ENCODE peak calls at places on chromosomes 13 and 19, in nine cellular contexts. M is Panc1, V is dorsolateral prefrontal cortex, D is body of pancreas, I is PC-9, N is ascending aorta, F is epithelial cell of esophagus, Y is stomach, J is ovary. A is an unnamed sample.

GRCh38 chr19:43432866-43433673 is 18.4 kb downstream of the TEX101 start:
- DNase-seq in D (peak), V (no peak), N (peak), J (no peak), F (peak), Y (peak), M (no peak), I (peak), A (peak)

GRCh38 chr19:45169602-45170001 is 8.4 kb downstream of the TRAPPC6A start:
- DNase-seq in F (no peak), N (no peak), M (no peak), J (no peak), I (no peak), Y (no peak), D (no peak), V (no peak), A (no peak)

GRCh38 chr13:33070713-33071112 is 54.5 kb downstream of the KL start:
- DNase-seq in I (no peak), M (no peak), N (no peak), Y (no peak), J (no peak), V (no peak), F (peak), D (no peak), A (no peak)

GRCh38 chr13:62088155-62088554 is 672.5 kb upstream of the PCDH20 start:
- DNase-seq in D (no peak), N (no peak), I (no peak), Y (no peak), V (no peak), M (no peak), J (no peak), F (no peak), A (no peak)

GRCh38 chr19:16084067-16084685 is 7.9 kb downstream of the TPM4 start:
- DNase-seq in J (no peak), V (no peak), N (no peak), Y (no peak), I (no peak), D (no peak), M (no peak), F (no peak), A (no peak)

GRCh38 chr19:48868196-48868886 is at the start of gene PLEKHA4:
- DNase-seq in J (peak), D (peak), M (no peak), F (no peak), Y (peak), I (no peak), N (peak), V (no peak), A (peak)

GRCh38 chr19:49438261-49438660 is 3.1 kb downstream of the SLC17A7 start:
- DNase-seq in V (no peak), N (no peak), Y (no peak), J (no peak), M (no peak), I (no peak), F (no peak), D (no peak), A (no peak)

GRCh38 chr13:111622051-111622531 is 301.6 kb downstream of the TEX29 start:
- DNase-seq in J (no peak), D (no peak), Y (peak), F (no peak), I (no peak), M (no peak), V (no peak), N (peak), A (no peak)

GRCh38 chr19:35557539-35558399 is 5.7 kb downstream of the ATP4A start:
- DNase-seq in Y (peak), V (no peak), N (no peak), F (peak), I (no peak), D (peak), M (no peak), J (peak), A (peak)

GRCh38 chr19:11482384-11483050 is 1.7 kb upstream of the ELAVL3 start:
- DNase-seq in J (peak), F (peak), M (no peak), D (peak), I (peak), Y (peak), V (peak), N (peak), A (peak)

GRCh38 chr19:50333737-50334617 is 4.8 kb upstream of the KCNC3 start:
- DNase-seq in D (peak), J (peak), F (peak), I (no peak), V (peak), Y (peak), M (no peak), N (peak), A (no peak)

GRCh38 chr19:50317115-50317514 is 12.1 kb downstream of the KCNC3 start:
- DNase-seq in M (no peak), N (no peak), I (no peak), V (no peak), Y (no peak), J (no peak), D (no peak), F (no peak), A (no peak)

GRCh38 chr19:42412223-42412622 is 15.0 kb downstream of the LIPE start:
- DNase-seq in Y (no peak), N (no peak), D (no peak), F (no peak), I (peak), M (no peak), J (no peak), V (peak), A (no peak)

GRCh38 chr13:36029171-36029570 is 102.0 kb downstream of the DCLK1 start:
- DNase-seq in J (no peak), D (no peak), N (no peak), I (no peak), Y (no peak), M (no peak), V (no peak), F (peak), A (no peak)

GRCh38 chr13:99496322-99497142 is 4.7 kb upstream of the TM9SF2 start:
- DNase-seq in D (peak), Y (peak), F (no peak), I (peak), V (no peak), J (peak), M (peak), N (peak), A (peak)

GRCh38 chr19:3178377-3178972 is at the start of gene S1PR4:
- DNase-seq in V (no peak), I (no peak), M (no peak), D (no peak), F (no peak), N (no peak), J (no peak), Y (no peak), A (no peak)

GRCh38 chr19:49196527-49197240 is 39.1 kb downstream of the TRPM4 start:
- DNase-seq in I (no peak), D (no peak), Y (no peak), M (no peak), J (peak), F (no peak), N (no peak), V (peak), A (no peak)

GRCh38 chr19:44741841-44742352 is 6.6 kb upstream of the BCL3 start:
- DNase-seq in V (peak), I (peak), D (peak), J (peak), Y (peak), N (peak), M (peak), F (peak), A (peak)

GRCh38 chr19:3065675-3066357 is 3.5 kb upstream of the TLE5 start:
- DNase-seq in M (no peak), Y (peak), I (no peak), F (no peak), J (no peak), D (peak), V (no peak), N (no peak), A (no peak)

GRCh38 chr19:4889034-4889825 is 13.5 kb downstream of the ARRDC5 start:
- DNase-seq in F (peak), N (no peak), I (peak), Y (no peak), D (no peak), J (no peak), V (no peak), M (no peak), A (peak)

GRCh38 chr19:45256836-45257235 is 5.8 kb downstream of the MARK4 start:
- DNase-seq in M (no peak), N (no peak), Y (no peak), V (no peak), J (no peak), D (no peak), I (no peak), F (no peak), A (no peak)

GRCh38 chr13:111281751-111282311 is 38.6 kb upstream of the TEX29 start:
- DNase-seq in J (no peak), I (no peak), V (no peak), N (peak), F (no peak), D (no peak), Y (no peak), M (no peak), A (peak)

GRCh38 chr13:59531571-59532091 is 632.1 kb downstream of the DIAPH3 start:
- DNase-seq in D (peak), N (peak), M (no peak), I (no peak), Y (peak), J (peak), F (peak), V (peak), A (peak)

GRCh38 chr13:43911871-43912270 is 32.2 kb downstream of the LACC1 start:
- DNase-seq in V (no peak), Y (no peak), J (no peak), N (no peak), F (no peak), D (no peak), M (no peak), I (no peak), A (no peak)

GRCh38 chr13:30872195-30872594 is 33.9 kb upstream of the MEDAG start:
- DNase-seq in J (no peak), V (no peak), D (no peak), F (no peak), N (no peak), Y (no peak), M (no peak), I (no peak), A (no peak)

GRCh38 chr13:41708648-41709175 is 251.4 kb downstream of the RGCC start:
- DNase-seq in N (no peak), Y (no peak), D (peak), V (no peak), M (no peak), J (no peak), I (no peak), F (peak), A (no peak)

GRCh38 chr13:91078093-91078679 is 269.3 kb upstream of the MIR17HG start:
- DNase-seq in J (no peak), I (no peak), F (peak), Y (no peak), N (no peak), M (no peak), D (no peak), V (no peak), A (no peak)

GRCh38 chr19:14002571-14003278 is 3.4 kb downstream of the RFX1 start:
- DNase-seq in I (no peak), V (no peak), N (no peak), J (no peak), F (no peak), D (no peak), Y (no peak), M (no peak), A (no peak)

GRCh38 chr13:45749026-45749759 is 47.1 kb downstream of the CBY2 start:
- DNase-seq in M (no peak), V (no peak), Y (no peak), I (no peak), N (no peak), J (no peak), F (no peak), D (no peak), A (peak)

GRCh38 chr13:108328848-108329247 is 59.3 kb downstream of the TNFSF13B start:
- DNase-seq in M (no peak), D (no peak), Y (no peak), J (no peak), N (no peak), I (no peak), V (no peak), F (no peak), A (no peak)

GRCh38 chr13:87123987-87124784 is 547.0 kb upstream of the SLITRK5 start:
- DNase-seq in V (no peak), D (no peak), F (peak), I (peak), M (peak), N (no peak), J (no peak), Y (no peak), A (peak)

GRCh38 chr13:93309886-93310520 is 83.4 kb downstream of the GPC6 start:
- DNase-seq in Y (no peak), I (no peak), V (no peak), M (no peak), J (no peak), D (no peak), F (peak), N (no peak), A (peak)

DNA sequence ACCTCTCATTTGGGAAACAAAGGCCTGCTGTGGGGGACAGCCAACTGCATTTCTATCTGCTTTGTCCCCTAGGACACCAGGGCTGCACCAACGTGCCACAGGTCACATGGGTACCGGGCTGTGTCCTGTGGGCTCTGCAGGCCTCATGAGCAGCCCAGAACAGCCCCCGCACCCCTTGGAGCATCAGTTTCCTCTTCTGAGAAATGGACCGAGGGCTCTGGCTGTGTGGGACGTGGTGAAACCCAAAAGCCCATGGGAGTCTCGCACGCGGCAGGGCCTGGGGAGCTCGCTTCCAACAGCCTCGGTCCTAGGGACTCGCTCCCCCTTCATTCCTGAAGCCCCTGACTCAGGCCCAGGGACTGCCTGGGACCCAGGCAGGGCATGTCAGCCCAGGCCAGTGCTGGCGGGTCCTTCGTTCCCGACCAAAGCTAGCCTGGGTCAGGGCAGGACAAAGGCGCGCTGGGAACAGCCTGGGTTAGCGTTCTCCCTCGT is 4.7 kb downstream of the TCF3 start:
- DNase-seq in N (no peak), Y (no peak), M (no peak), V (no peak), J (no peak), F (no peak), D (no peak), I (no peak), A (no peak)
- H3K4me3 ChIP-seq in N (no peak), Y (no peak), M (no peak), V (no peak), J (no peak), F (no peak), D (no peak), I (no peak), A (no peak)

DNA sequence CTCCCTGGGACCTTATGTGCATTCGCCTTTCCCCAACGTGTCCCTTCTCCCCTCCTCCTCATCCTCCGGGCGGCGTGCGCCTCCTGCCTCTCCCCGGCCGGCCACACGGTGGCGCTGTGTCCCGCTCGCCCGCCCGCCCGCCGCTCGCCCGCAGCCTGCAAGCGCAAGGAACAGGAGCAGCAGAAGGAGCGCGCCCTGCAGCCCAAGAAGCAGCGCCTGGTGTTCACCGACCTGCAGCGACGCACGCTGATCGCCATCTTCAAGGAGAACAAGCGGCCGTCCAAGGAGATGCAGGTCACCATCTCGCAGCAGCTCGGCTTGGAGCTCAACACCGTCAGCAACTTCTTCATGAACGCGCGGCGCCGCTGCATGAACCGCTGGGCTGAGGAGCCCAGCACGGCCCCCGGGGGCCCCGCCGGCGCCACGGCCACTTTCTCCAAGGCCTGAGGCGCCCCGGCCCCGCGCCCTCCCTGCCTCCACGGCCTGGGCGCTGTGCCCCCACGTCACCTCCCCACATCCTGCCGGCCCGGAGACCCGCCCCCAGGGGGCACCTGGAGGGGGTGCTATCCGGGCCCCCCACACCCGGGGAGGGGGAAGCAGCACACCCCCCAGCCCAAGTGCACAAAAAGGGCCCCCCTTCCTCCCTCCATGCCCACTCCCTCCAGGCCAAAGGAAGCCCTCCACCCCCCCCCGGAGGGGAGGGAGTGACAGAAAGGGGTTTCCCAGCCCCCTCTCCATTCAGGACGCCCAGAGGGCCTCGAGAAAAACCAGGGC is 21.9 kb downstream of the ONECUT3 start:
- DNase-seq in M (no peak), D (no peak), N (no peak), J (no peak), Y (no peak), F (no peak), V (no peak), I (no peak), A (peak)
- TF ChIP-seq CTCF in M (peak), D (peak), N (peak), J (no peak), Y (no peak), F (peak), V (peak), I (peak), A (peak)

GRCh38 chr19:53161123-53161522 is 2.3 kb upstream of the ZNF347 start:
- DNase-seq in J (no peak), I (no peak), Y (no peak), D (no peak), V (no peak), F (no peak), M (no peak), N (no peak), A (no peak)

GRCh38 chr19:53160350-53160749 is 1.5 kb upstream of the ZNF347 start:
- DNase-seq in M (no peak), F (no peak), N (no peak), D (no peak), J (no peak), Y (no peak), V (no peak), I (no peak), A (no peak)

DNA sequence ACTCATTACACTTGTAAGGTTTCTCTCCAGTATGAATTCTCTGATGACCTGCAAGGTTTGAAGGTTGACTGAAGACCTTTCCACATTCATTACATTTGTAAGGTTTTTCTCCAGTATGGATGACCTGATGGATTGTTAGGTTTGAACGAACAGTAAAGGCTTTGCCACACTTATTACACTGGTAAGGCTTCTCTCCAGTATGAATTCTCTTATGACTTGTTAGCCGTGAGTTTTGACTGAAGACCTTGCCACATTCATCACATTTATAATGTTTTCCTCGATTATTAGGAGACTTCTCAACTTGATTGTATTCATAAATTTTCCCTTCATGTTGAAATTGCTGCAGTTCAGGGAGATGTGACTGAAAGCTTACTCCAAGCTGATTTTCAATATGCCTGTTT is 6.8 kb upstream of the ZNF347 start:
- DNase-seq in D (no peak), I (no peak), N (no peak), F (no peak), J (no peak), Y (no peak), V (no peak), M (no peak), A (no peak)
- H3K4me3 ChIP-seq in D (no peak), I (no peak), N (no peak), F (no peak), J (no peak), Y (no peak), V (no peak), M (no peak), A (no peak)

DNA sequence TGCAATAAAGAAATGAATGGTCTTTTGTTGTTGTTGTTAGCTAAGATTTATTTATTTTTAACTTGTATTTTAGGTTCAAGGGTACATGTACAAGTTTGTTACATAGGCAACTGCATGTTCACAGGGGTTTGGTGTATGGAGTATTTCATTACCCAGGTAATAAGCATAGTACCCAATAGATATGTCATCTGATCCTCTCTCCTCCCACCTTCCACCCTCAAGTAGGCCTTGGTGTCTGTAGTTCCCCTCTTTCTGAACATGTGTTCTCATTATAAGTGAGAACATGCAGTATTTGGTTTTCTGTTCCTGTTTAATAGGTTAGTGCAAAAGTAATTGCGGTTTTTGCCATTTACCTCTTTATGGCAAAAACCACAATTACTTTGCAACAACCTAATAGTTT is 554.1 kb downstream of the TBC1D4 start:
- DNase-seq in F (no peak), N (no peak), D (no peak), M (no peak), V (no peak), I (no peak), Y (no peak), J (no peak), A (no peak)
- TF ChIP-seq CTCF in F (no peak), N (no peak), D (no peak), M (no peak), V (no peak), I (no peak), Y (no peak), J (no peak), A (no peak)

GRCh38 chr13:109595466-109595865 is 190.9 kb downstream of the IRS2 start:
- DNase-seq in J (no peak), I (peak), M (no peak), Y (no peak), D (no peak), N (no peak), V (no peak), F (no peak), A (peak)
- H3K4me3 ChIP-seq in J (no peak), I (no peak), M (no peak), Y (no peak), D (no peak), N (no peak), V (no peak), F (no peak), A (no peak)

GRCh38 chr13:64819081-64819480 is 2411.1 kb downstream of the PCDH9 start:
- DNase-seq in F (peak), I (no peak), D (no peak), J (no peak), V (no peak), Y (no peak), M (no peak), N (no peak), A (no peak)
- TF ChIP-seq CTCF in F (no peak), I (no peak), D (no peak), J (no peak), V (no peak), Y (no peak), M (peak), N (no peak), A (no peak)

GRCh38 chr13:47835470-47836228 is 165.4 kb downstream of the SUCLA2 start:
- DNase-seq in J (no peak), D (no peak), V (no peak), F (peak), M (no peak), Y (no peak), I (no peak), N (no peak), A (no peak)
- H3K4me3 ChIP-seq in J (no peak), D (no peak), V (no peak), F (no peak), M (peak), Y (no peak), I (no peak), N (no peak), A (peak)